ENCODE peak calls at places on chromosomes 1 and 21, in seven cellular contexts. One of them, this sample, is unnamed.

GRCh38 chr1:33181038-33181861 is 593 bp downstream of the TRIM62 start:
- DNase-seq in GM12891: peak; percentile 47
- DNase-seq in K562: peak; percentile 62
- DNase-seq in H1: peak; percentile 78
- DNase-seq in GM12892: no peak
- DNase-seq in SK-N-SH: peak; percentile 81
- DNase-seq in GM12878: no peak
- DNase-seq in this sample: no peak

GRCh38 chr1:20732588-20733360 is at the start of gene SH2D5:
- DNase-seq in GM12891: peak; percentile 62
- DNase-seq in K562: peak; percentile 65
- DNase-seq in H1: peak; percentile 77
- DNase-seq in GM12892: no peak
- DNase-seq in SK-N-SH: peak; percentile 73
- DNase-seq in GM12878: peak; percentile 50
- DNase-seq in this sample: peak; percentile 94

GRCh38 chr1:21069549-21069948 is 107.1 kb downstream of the EIF4G3 start:
- DNase-seq in GM12891: no peak
- DNase-seq in K562: no peak
- DNase-seq in H1: no peak
- DNase-seq in GM12892: no peak
- DNase-seq in SK-N-SH: no peak
- DNase-seq in GM12878: no peak
- DNase-seq in this sample: peak; percentile 66

GRCh38 chr1:204084247-204084772 is 11.4 kb downstream of the SOX13 start:
- DNase-seq in GM12891: no peak
- DNase-seq in K562: no peak
- DNase-seq in H1: peak; percentile 88
- DNase-seq in GM12892: no peak
- DNase-seq in SK-N-SH: no peak
- DNase-seq in GM12878: no peak
- DNase-seq in this sample: peak; percentile 75

GRCh38 chr1:56525463-56526155 is 53.8 kb downstream of the PLPP3 start:
- DNase-seq in GM12891: no peak
- DNase-seq in K562: no peak
- DNase-seq in H1: no peak
- DNase-seq in GM12892: no peak
- DNase-seq in SK-N-SH: no peak
- DNase-seq in GM12878: peak; percentile 79
- DNase-seq in this sample: no peak

GRCh38 chr1:228291906-228292608 is 84.2 kb downstream of the OBSCN start:
- DNase-seq in GM12891: no peak
- DNase-seq in K562: no peak
- DNase-seq in H1: no peak
- DNase-seq in GM12892: no peak
- DNase-seq in SK-N-SH: no peak
- DNase-seq in GM12878: no peak
- DNase-seq in this sample: no peak

GRCh38 chr1:20149601-20150325 is 10.6 kb downstream of the PLA2G2F start:
- DNase-seq in GM12891: no peak
- DNase-seq in K562: no peak
- DNase-seq in H1: no peak
- DNase-seq in GM12892: no peak
- DNase-seq in SK-N-SH: no peak
- DNase-seq in GM12878: no peak
- DNase-seq in this sample: no peak

GRCh38 chr21:18744840-18745239 is 341.3 kb upstream of the TMPRSS15 start:
- DNase-seq in GM12891: no peak
- DNase-seq in K562: no peak
- DNase-seq in H1: no peak
- DNase-seq in GM12892: no peak
- DNase-seq in SK-N-SH: no peak
- DNase-seq in GM12878: no peak
- DNase-seq in this sample: no peak

GRCh38 chr1:219713981-219714381 is 101.1 kb upstream of the ZC3H11B start:
- DNase-seq in GM12891: no peak
- DNase-seq in K562: no peak
- DNase-seq in H1: no peak
- DNase-seq in GM12892: no peak
- DNase-seq in SK-N-SH: no peak
- DNase-seq in GM12878: no peak
- DNase-seq in this sample: no peak

GRCh38 chr1:50271968-50272578 is 151.2 kb downstream of the DMRTA2 start:
- DNase-seq in GM12891: peak; percentile 61
- DNase-seq in K562: peak; percentile 31
- DNase-seq in H1: peak; percentile 70
- DNase-seq in GM12892: peak; percentile 43
- DNase-seq in SK-N-SH: peak; percentile 65
- DNase-seq in GM12878: no peak
- DNase-seq in this sample: peak; percentile 15

GRCh38 chr1:3251810-3252429 is 182.9 kb downstream of the PRDM16 start:
- DNase-seq in GM12891: no peak
- DNase-seq in K562: no peak
- DNase-seq in H1: no peak
- DNase-seq in GM12892: no peak
- DNase-seq in SK-N-SH: no peak
- DNase-seq in GM12878: no peak
- DNase-seq in this sample: no peak
- TF ChIP-seq TAF1 in GM12891: no peak
- TF ChIP-seq TAF1 in K562: no peak
- TF ChIP-seq TAF1 in H1: no peak
- TF ChIP-seq TAF1 in GM12892: no peak
- TF ChIP-seq TAF1 in SK-N-SH: no peak
- TF ChIP-seq TAF1 in GM12878: no peak
- TF ChIP-seq TAF1 in this sample: no peak

DNA sequence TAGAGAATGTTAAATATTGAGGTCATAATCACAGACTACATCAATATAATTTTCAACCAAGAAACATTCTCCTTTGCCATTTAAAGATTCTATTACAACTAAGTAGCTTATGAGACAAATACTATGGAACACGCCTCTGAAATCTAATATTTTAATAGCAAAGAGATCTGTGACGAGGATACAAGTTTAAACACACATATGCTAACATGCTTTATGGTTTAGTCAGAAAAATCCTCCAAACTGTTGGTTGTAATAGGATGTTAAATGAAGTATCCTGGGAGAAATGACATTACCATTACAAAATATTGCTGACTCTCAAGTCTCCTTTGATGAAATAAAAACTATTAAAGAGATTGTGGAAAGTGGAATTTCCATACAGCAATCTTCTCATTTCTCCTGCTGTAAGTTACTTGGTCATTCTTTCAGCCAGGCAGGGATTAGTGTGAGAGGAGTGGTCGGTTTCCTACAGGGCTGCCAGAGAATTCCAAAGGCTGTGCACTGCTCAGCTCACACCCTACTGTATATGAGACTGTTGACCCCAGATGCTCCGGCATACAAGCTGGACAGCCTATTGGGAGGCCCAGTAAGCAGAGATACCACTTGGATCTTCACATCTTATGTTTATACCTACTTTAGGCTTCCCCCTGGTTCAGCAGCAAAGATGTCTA is 26.6 kb downstream of the SCYL3 start:
- DNase-seq in GM12891: no peak
- DNase-seq in K562: no peak
- DNase-seq in H1: no peak
- DNase-seq in GM12892: no peak
- DNase-seq in SK-N-SH: no peak
- DNase-seq in GM12878: no peak
- DNase-seq in this sample: no peak
- TF ChIP-seq TAF1 in GM12891: no peak
- TF ChIP-seq TAF1 in K562: no peak
- TF ChIP-seq TAF1 in H1: no peak
- TF ChIP-seq TAF1 in GM12892: no peak
- TF ChIP-seq TAF1 in SK-N-SH: no peak
- TF ChIP-seq TAF1 in GM12878: no peak
- TF ChIP-seq TAF1 in this sample: no peak

GRCh38 chr1:185280589-185280988 is 36.5 kb downstream of the IVNS1ABP start:
- DNase-seq in GM12891: no peak
- DNase-seq in K562: no peak
- DNase-seq in H1: no peak
- DNase-seq in GM12892: no peak
- DNase-seq in SK-N-SH: no peak
- DNase-seq in GM12878: no peak
- DNase-seq in this sample: no peak

GRCh38 chr1:185284533-185285244 is 32.4 kb downstream of the IVNS1ABP start:
- DNase-seq in GM12891: no peak
- DNase-seq in K562: peak; percentile 47
- DNase-seq in H1: no peak
- DNase-seq in GM12892: no peak
- DNase-seq in SK-N-SH: no peak
- DNase-seq in GM12878: no peak
- DNase-seq in this sample: no peak

GRCh38 chr1:185281245-185281644 is 35.8 kb downstream of the IVNS1ABP start:
- DNase-seq in GM12891: no peak
- DNase-seq in K562: no peak
- DNase-seq in H1: no peak
- DNase-seq in GM12892: no peak
- DNase-seq in SK-N-SH: no peak
- DNase-seq in GM12878: peak; percentile 16
- DNase-seq in this sample: peak; percentile 85

GRCh38 chr1:185284106-185284505 is 32.9 kb downstream of the IVNS1ABP start:
- DNase-seq in GM12891: no peak
- DNase-seq in K562: no peak
- DNase-seq in H1: no peak
- DNase-seq in GM12892: no peak
- DNase-seq in SK-N-SH: no peak
- DNase-seq in GM12878: no peak
- DNase-seq in this sample: no peak

DNA sequence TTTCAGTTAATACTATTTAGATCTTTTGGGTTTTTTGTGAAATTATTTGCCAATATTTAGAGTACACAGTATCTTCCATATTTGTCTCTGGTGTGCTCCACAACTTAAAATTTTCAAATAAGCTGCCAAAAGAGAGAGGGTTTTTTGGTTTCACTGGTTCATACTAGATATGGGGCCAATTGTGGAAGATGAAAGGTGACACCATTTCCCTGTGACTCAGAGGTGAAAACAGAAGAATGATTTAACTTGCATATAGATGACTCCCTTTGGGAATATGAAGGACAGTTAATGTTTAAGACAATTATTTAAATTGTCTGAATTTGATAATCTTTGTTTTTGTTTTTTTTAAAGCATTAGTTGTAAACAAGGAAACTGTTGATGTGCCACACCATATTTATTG is 37.5 kb downstream of the IVNS1ABP start:
- DNase-seq in GM12891: no peak
- DNase-seq in K562: no peak
- DNase-seq in H1: no peak
- DNase-seq in GM12892: no peak
- DNase-seq in SK-N-SH: no peak
- DNase-seq in GM12878: no peak
- DNase-seq in this sample: no peak
- TF ChIP-seq TAF1 in GM12891: no peak
- TF ChIP-seq TAF1 in K562: no peak
- TF ChIP-seq TAF1 in H1: no peak
- TF ChIP-seq TAF1 in GM12892: no peak
- TF ChIP-seq TAF1 in SK-N-SH: no peak
- TF ChIP-seq TAF1 in GM12878: no peak
- TF ChIP-seq TAF1 in this sample: no peak

DNA sequence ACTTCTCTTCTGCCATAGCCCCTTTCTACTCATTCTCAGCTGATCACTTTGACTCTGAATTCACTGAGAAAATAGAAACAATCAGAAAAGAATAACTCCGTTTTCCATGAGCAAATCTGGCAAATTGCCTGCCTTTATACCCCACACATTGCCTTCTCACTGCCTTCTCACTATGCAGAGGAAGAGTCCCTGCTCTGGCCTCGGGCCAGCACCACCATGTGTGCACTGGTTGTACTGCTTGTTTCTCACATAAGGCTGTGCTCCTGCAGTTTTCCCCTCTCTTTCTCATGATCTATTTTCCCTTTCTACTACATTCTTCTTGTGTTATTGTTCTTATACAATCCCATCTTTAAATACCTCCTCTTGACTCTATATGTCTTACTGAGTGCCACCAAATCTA is 2.3 kb upstream of the HMGCS2 start:
- DNase-seq in GM12891: no peak
- DNase-seq in K562: no peak
- DNase-seq in H1: no peak
- DNase-seq in GM12892: no peak
- DNase-seq in SK-N-SH: peak; percentile 29
- DNase-seq in GM12878: no peak
- DNase-seq in this sample: no peak
- TF ChIP-seq TAF1 in GM12891: no peak
- TF ChIP-seq TAF1 in K562: no peak
- TF ChIP-seq TAF1 in H1: no peak
- TF ChIP-seq TAF1 in GM12892: no peak
- TF ChIP-seq TAF1 in SK-N-SH: no peak
- TF ChIP-seq TAF1 in GM12878: no peak
- TF ChIP-seq TAF1 in this sample: no peak

DNA sequence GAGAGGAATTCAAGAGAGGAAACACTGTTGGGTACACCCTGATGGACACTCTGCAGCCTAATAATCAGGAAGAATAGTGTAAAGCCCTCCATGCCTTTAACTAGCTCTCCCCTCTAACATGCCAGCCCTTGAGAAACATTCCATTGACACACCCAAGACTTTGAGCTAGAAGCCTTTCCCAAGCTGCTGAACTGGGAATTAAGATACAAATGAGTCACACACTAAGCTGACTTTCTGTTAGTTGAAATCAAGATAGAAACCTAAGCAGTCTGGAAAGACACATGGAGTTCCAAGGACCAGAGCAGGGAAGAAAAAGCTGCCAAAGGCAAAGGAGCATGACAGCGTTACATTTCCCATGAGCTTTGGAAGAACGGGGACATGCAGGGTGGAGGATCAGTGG is 380.8 kb downstream of the NPHP4 start:
- DNase-seq in GM12891: no peak
- DNase-seq in K562: no peak
- DNase-seq in H1: no peak
- DNase-seq in GM12892: no peak
- DNase-seq in SK-N-SH: no peak
- DNase-seq in GM12878: no peak
- DNase-seq in this sample: no peak
- TF ChIP-seq TAF1 in GM12891: no peak
- TF ChIP-seq TAF1 in K562: no peak
- TF ChIP-seq TAF1 in H1: no peak
- TF ChIP-seq TAF1 in GM12892: no peak
- TF ChIP-seq TAF1 in SK-N-SH: no peak
- TF ChIP-seq TAF1 in GM12878: no peak
- TF ChIP-seq TAF1 in this sample: no peak

DNA sequence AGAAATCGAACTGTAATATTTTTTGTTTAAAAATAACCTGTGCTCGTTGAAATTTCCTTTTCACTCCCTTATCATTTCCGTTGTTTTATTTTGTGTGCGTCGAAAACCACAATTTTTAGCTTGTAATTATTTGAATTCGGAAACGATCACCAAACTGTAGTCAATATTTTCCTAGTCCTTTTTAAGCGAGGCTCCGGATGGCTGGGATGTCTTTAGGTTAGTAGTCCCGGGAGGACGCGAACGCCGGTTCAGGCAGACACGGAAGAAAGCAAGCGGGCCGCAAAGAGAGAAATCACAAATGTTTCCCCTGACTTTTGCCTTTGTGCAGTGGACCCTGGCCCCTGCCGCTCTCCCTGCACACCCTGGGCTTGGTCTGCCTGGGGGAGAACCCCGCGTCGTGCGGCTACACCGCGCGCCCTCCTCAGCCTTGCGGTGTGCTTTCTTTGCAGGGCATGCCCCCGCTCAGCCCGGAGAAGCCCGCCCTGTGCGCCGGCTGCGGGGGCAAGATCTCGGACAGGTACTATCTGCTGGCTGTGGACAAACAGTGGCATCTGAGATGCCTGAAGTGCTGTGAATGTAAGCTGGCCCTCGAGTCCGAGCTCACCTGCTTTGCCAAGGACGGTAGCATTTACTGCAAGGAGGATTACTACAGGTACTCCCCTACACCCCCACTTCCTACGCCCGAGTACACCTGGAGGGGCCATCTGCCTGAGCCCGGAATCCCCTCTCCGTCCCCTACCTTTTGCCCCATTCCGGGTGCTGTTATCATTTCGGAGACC is 2.5 kb downstream of the LHX9 start:
- DNase-seq in GM12891: no peak
- DNase-seq in K562: no peak
- DNase-seq in H1: peak; percentile 73
- DNase-seq in GM12892: no peak
- DNase-seq in SK-N-SH: peak; percentile 21
- DNase-seq in GM12878: no peak
- DNase-seq in this sample: no peak
- TF ChIP-seq TAF1 in GM12891: no peak
- TF ChIP-seq TAF1 in K562: no peak
- TF ChIP-seq TAF1 in H1: no peak
- TF ChIP-seq TAF1 in GM12892: no peak
- TF ChIP-seq TAF1 in SK-N-SH: no peak
- TF ChIP-seq TAF1 in GM12878: no peak
- TF ChIP-seq TAF1 in this sample: no peak

This sample was measured in HepG2.